ENCODE peak calls at places on chromosomes 13 and 19, in four cellular contexts. One of them, this sample, is unnamed.

GRCh38 chr13:91123456-91124127 is 223.9 kb upstream of the MIR17HG start:
- DNase-seq in fibroblast of the aortic adventitia: no peak
- DNase-seq in HL-60: no peak
- DNase-seq in coronary artery: no peak
- DNase-seq in this sample: peak; percentile 15

GRCh38 chr19:23996549-23996948 is 81.9 kb downstream of the ZNF726 start:
- DNase-seq in fibroblast of the aortic adventitia: no peak
- DNase-seq in HL-60: peak; percentile 7
- DNase-seq in coronary artery: no peak
- DNase-seq in this sample: no peak

GRCh38 chr13:29858231-29858630 is 7.8 kb upstream of the UBL3 start:
- DNase-seq in fibroblast of the aortic adventitia: no peak
- DNase-seq in HL-60: no peak
- DNase-seq in coronary artery: no peak
- DNase-seq in this sample: no peak

GRCh38 chr19:11856568-11857264 is 8.2 kb downstream of the ZNF439 start:
- DNase-seq in fibroblast of the aortic adventitia: no peak
- DNase-seq in HL-60: no peak
- DNase-seq in coronary artery: no peak
- DNase-seq in this sample: no peak

GRCh38 chr13:45786293-45786920 is 65.1 kb downstream of the SIAH3 start:
- DNase-seq in fibroblast of the aortic adventitia: no peak
- DNase-seq in HL-60: no peak
- DNase-seq in coronary artery: peak; percentile 14
- DNase-seq in this sample: no peak

GRCh38 chr19:9139609-9140158 is 513 bp upstream of the ZNF317 start:
- DNase-seq in fibroblast of the aortic adventitia: peak; percentile 16
- DNase-seq in HL-60: no peak
- DNase-seq in coronary artery: no peak
- DNase-seq in this sample: no peak

GRCh38 chr19:556611-557382 is 12.9 kb downstream of the GZMM start:
- DNase-seq in fibroblast of the aortic adventitia: no peak
- DNase-seq in HL-60: no peak
- DNase-seq in coronary artery: no peak
- DNase-seq in this sample: no peak

GRCh38 chr19:31231181-31231580 is 118.1 kb downstream of the TSHZ3 start:
- DNase-seq in fibroblast of the aortic adventitia: no peak
- DNase-seq in HL-60: no peak
- DNase-seq in coronary artery: no peak
- DNase-seq in this sample: no peak

GRCh38 chr13:113855012-113855921 is 8.6 kb downstream of the GAS6 start:
- DNase-seq in fibroblast of the aortic adventitia: no peak
- DNase-seq in HL-60: no peak
- DNase-seq in coronary artery: peak; percentile 65
- DNase-seq in this sample: no peak

GRCh38 chr13:36385471-36385870 is 39.3 kb upstream of the SPART start:
- DNase-seq in fibroblast of the aortic adventitia: peak; percentile 41
- DNase-seq in HL-60: no peak
- DNase-seq in coronary artery: no peak
- DNase-seq in this sample: no peak
- TF ChIP-seq CTCF in fibroblast of the aortic adventitia: no peak
- TF ChIP-seq CTCF in HL-60: no peak
- TF ChIP-seq CTCF in coronary artery: no peak
- TF ChIP-seq CTCF in this sample: no peak

GRCh38 chr19:3607398-3608078 is 863 bp upstream of the TBXA2R start:
- DNase-seq in fibroblast of the aortic adventitia: peak; percentile 60
- DNase-seq in HL-60: no peak
- DNase-seq in coronary artery: no peak
- DNase-seq in this sample: no peak

GRCh38 chr19:3606690-3607289 is at the start of gene TBXA2R:
- DNase-seq in fibroblast of the aortic adventitia: peak; percentile 60
- DNase-seq in HL-60: no peak
- DNase-seq in coronary artery: peak; percentile 92
- DNase-seq in this sample: no peak

GRCh38 chr19:3608750-3609322 is 2.2 kb upstream of the TBXA2R start:
- DNase-seq in fibroblast of the aortic adventitia: no peak
- DNase-seq in HL-60: no peak
- DNase-seq in coronary artery: no peak
- DNase-seq in this sample: no peak

GRCh38 chr19:3609779-3610719 is 3.4 kb upstream of the TBXA2R start:
- DNase-seq in fibroblast of the aortic adventitia: peak; percentile 12
- DNase-seq in HL-60: no peak
- DNase-seq in coronary artery: no peak
- DNase-seq in this sample: no peak

GRCh38 chr19:3608079-3608641 is 1.5 kb upstream of the TBXA2R start:
- DNase-seq in fibroblast of the aortic adventitia: no peak
- DNase-seq in HL-60: no peak
- DNase-seq in coronary artery: no peak
- DNase-seq in this sample: no peak
- H3K4me3 ChIP-seq in fibroblast of the aortic adventitia: peak overlapping the region; percentile 76
- H3K4me3 ChIP-seq in HL-60: no peak overlapping the region
- H3K4me3 ChIP-seq in coronary artery: peak overlapping the region; percentile 84
- H3K4me3 ChIP-seq in this sample: no peak overlapping the region

GRCh38 chr19:18895038-18895827 is 725 bp downstream of the CERS1 start:
- DNase-seq in fibroblast of the aortic adventitia: peak; percentile 24
- DNase-seq in HL-60: no peak
- DNase-seq in coronary artery: no peak
- DNase-seq in this sample: no peak
- TF ChIP-seq CTCF in fibroblast of the aortic adventitia: peak; percentile 43
- TF ChIP-seq CTCF in HL-60: peak; percentile 30
- TF ChIP-seq CTCF in coronary artery: no peak
- TF ChIP-seq CTCF in this sample: peak; percentile 17

DNA sequence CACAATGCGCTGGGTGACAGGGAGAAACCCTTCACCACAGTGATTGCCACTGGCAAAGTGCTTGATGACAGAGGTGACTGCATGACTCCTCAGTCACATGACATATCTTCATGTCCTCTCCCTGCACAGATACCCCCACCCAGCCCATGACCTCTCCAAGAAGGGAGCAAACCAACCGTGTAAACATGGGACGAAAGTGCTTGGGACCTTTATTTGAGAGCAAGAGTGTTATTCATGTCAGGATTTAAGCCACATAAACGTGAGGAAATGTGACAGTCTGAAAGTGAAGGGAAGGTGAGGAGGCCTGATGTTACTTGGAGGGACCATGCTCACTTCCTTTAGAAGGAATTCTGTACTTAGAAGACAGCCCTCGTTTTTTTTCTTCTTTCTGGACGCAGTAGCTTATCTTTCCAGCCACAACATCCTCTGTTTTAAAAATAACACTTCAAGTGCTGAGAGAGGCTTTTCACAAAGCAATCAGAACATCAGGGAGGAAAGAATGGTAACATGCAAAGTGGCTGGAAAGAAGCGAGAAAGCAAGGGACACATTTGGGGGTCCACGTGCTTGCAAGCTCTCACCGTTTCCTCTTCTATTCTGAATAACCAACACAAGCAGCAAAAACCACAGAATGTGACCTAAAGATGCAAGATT is 35.6 kb downstream of the EPS15L1 start:
- DNase-seq in fibroblast of the aortic adventitia: peak; percentile 47
- DNase-seq in HL-60: no peak
- DNase-seq in coronary artery: no peak
- DNase-seq in this sample: no peak
- H3K4me3 ChIP-seq in fibroblast of the aortic adventitia: no peak overlapping the region
- H3K4me3 ChIP-seq in HL-60: no peak overlapping the region
- H3K4me3 ChIP-seq in coronary artery: no peak overlapping the region
- H3K4me3 ChIP-seq in this sample: no peak overlapping the region

DNA sequence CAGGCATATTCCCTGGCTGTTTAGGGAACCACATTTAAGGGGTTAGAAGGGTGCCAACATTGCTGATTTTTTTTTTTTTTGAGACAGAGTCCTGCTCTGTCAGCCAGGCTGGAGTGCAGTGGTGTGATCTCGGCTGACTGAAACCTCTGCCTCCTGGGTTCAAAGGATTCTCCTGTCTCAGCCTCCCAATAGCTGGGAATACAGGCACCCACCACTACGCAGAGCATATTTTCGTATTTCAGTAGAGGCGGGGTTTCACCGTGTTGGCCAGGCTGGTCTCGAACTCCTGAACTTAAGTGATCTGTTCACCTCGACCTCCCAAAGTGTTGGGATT is 7.8 kb upstream of the CRX start:
- DNase-seq in fibroblast of the aortic adventitia: no peak
- DNase-seq in HL-60: no peak
- DNase-seq in coronary artery: no peak
- DNase-seq in this sample: no peak
- TF ChIP-seq CTCF in fibroblast of the aortic adventitia: no peak
- TF ChIP-seq CTCF in HL-60: no peak
- TF ChIP-seq CTCF in coronary artery: no peak
- TF ChIP-seq CTCF in this sample: no peak

GRCh38 chr13:99798756-99799155 is 172.8 kb downstream of the ZIC5 start:
- DNase-seq in fibroblast of the aortic adventitia: no peak
- DNase-seq in HL-60: no peak
- DNase-seq in coronary artery: no peak
- DNase-seq in this sample: no peak
- H3K4me3 ChIP-seq in fibroblast of the aortic adventitia: no peak overlapping the region
- H3K4me3 ChIP-seq in HL-60: no peak overlapping the region
- H3K4me3 ChIP-seq in coronary artery: no peak overlapping the region
- H3K4me3 ChIP-seq in this sample: no peak overlapping the region

DNA sequence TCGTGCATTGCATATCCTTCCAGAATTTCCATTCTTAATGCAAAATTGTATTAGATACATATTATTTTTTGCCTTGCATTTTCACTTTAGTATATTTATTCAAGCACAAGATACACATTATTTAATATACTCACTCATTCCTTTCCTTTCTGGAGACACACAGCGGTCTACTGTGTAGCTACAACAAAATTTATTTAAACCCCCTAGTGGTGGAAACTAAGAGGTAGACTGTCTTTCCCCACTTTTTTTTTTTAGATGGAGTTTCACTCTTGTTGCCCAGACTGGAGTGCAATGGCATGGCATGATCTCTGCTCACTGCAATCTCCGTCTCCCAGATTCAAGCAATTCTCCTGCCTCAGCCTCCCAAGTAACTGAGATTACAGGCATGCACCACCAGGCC is 2040.3 kb upstream of the PCDH20 start:
- DNase-seq in fibroblast of the aortic adventitia: no peak
- DNase-seq in HL-60: no peak
- DNase-seq in coronary artery: no peak
- DNase-seq in this sample: no peak
- TF ChIP-seq CTCF in fibroblast of the aortic adventitia: no peak
- TF ChIP-seq CTCF in HL-60: no peak
- TF ChIP-seq CTCF in coronary artery: no peak
- TF ChIP-seq CTCF in this sample: no peak

GRCh38 chr19:30066781-30067759 is 125.0 kb downstream of the URI1 start:
- DNase-seq in fibroblast of the aortic adventitia: no peak
- DNase-seq in HL-60: no peak
- DNase-seq in coronary artery: no peak
- DNase-seq in this sample: no peak

GRCh38 chr19:30063184-30064020 is 121.4 kb downstream of the URI1 start:
- DNase-seq in fibroblast of the aortic adventitia: no peak
- DNase-seq in HL-60: no peak
- DNase-seq in coronary artery: no peak
- DNase-seq in this sample: no peak

GRCh38 chr19:30065680-30066606 is 123.9 kb downstream of the URI1 start:
- DNase-seq in fibroblast of the aortic adventitia: no peak
- DNase-seq in HL-60: no peak
- DNase-seq in coronary artery: no peak
- DNase-seq in this sample: no peak

GRCh38 chr19:30064021-30064699 is 122.1 kb downstream of the URI1 start:
- DNase-seq in fibroblast of the aortic adventitia: no peak
- DNase-seq in HL-60: no peak
- DNase-seq in coronary artery: no peak
- DNase-seq in this sample: no peak

DNA sequence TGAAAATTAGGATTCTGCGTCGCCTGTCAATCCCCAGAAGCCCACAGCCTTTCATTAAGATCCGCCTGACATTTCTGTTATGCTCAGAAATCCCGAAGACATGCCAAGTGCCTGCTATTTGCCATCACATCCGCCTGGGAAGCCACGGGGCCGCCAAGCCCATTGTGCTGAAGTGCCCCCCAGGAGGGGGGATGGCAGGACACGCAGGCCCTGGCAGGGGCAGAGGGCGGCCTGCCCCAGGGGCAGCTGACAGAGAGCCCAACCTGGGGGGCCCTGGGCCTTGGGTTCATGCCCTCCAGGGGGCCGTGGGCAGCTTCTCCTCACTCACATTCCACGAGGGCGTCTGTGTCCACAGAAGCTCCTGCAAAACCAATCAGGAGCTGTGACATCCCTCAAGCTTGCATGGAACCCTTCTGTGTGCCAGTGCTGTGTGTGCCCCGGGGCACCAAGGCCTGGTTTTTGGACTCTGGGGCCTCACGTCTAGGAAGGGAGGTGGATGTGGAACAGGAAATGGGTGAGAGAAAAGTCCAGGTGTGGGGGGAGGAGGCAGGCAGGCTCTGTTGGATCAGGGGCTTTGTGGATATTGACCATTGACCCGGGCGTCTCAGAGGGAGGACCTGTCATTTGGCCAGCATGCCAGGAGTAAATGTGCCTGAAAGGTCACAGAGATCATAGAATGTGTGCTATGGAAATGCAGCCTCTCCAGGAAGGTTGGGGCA is 122.9 kb downstream of the URI1 start:
- DNase-seq in fibroblast of the aortic adventitia: no peak
- DNase-seq in HL-60: no peak
- DNase-seq in coronary artery: no peak
- DNase-seq in this sample: no peak
- H3K4me3 ChIP-seq in fibroblast of the aortic adventitia: no peak overlapping the region
- H3K4me3 ChIP-seq in HL-60: no peak overlapping the region
- H3K4me3 ChIP-seq in coronary artery: no peak overlapping the region
- H3K4me3 ChIP-seq in this sample: no peak overlapping the region